ENCODE peak calls at places on chromosomes 7 and 10, in eight cellular contexts. Y is mammary epithelial cell; A is Caki2; N is T-cell; E is BE2C; F is stimulated activated CD4-positive, alpha-beta T cell treated with anti-CD3 and anti-CD28 coated beads, TNF-alpha, amount 100 ng/mL, for 48 hours; U is psoas muscle; C is left cardiac atrium. T is an unnamed sample.

GRCh38 chr7:3712841-3713240 is 411.8 kb downstream of the SDK1 start:
- DNase-seq in A (no peak), E (no peak), U (no peak), N (no peak), C (no peak), Y (no peak), F (no peak), T (no peak)

GRCh38 chr7:25132430-25132829 is 7.4 kb upstream of the CYCS start:
- DNase-seq in U (no peak), C (no peak), N (no peak), Y (no peak), E (no peak), A (no peak), F (no peak), T (no peak)

GRCh38 chr7:108226723-108227359 is 96.7 kb upstream of the LAMB4 start:
- DNase-seq in Y (no peak), E (no peak), C (no peak), A (peak; percentile 93), U (no peak), N (no peak), F (no peak), T (no peak)

GRCh38 chr7:954330-955238 is at the start of gene ADAP1:
- DNase-seq in U (peak; percentile 62), Y (peak; percentile 41), F (no peak), A (no peak), C (peak; percentile 51), N (peak; percentile 48), E (peak; percentile 79), T (peak; percentile 55)

GRCh38 chr7:158885624-158886023 is 29.3 kb downstream of the DYNC2I1 start:
- DNase-seq in F (no peak), C (no peak), E (no peak), Y (no peak), N (no peak), U (no peak), A (no peak), T (peak; percentile 29)

GRCh38 chr10:62308101-62308500 is 39.5 kb upstream of the RTKN2 start:
- DNase-seq in U (no peak), E (no peak), C (no peak), N (no peak), F (no peak), Y (no peak), A (no peak), T (no peak)

GRCh38 chr7:129865932-129866214 is 86.9 kb downstream of the UBE2H start:
- DNase-seq in E (no peak), Y (no peak), N (no peak), C (no peak), A (no peak), F (no peak), U (no peak), T (no peak)

GRCh38 chr7:81688622-81689411 is 81.0 kb downstream of the HGF start:
- DNase-seq in E (no peak), U (no peak), N (no peak), F (no peak), C (no peak), Y (no peak), A (no peak), T (no peak)

GRCh38 chr7:149125189-149125863 is 798 bp downstream of the ZNF425 start:
- DNase-seq in A (no peak), C (no peak), U (no peak), E (no peak), N (no peak), Y (peak; percentile 21), F (no peak), T (peak; percentile 15)

GRCh38 chr7:41608447-41608846 is 94.4 kb downstream of the INHBA start:
- DNase-seq in E (no peak), N (no peak), Y (no peak), A (no peak), F (no peak), U (no peak), C (no peak), T (no peak)

GRCh38 chr7:84971360-84971759 is 215.5 kb downstream of the SEMA3D start:
- DNase-seq in E (no peak), F (no peak), N (no peak), A (no peak), U (no peak), Y (no peak), C (no peak), T (no peak)

GRCh38 chr7:132435016-132435990 is 141.0 kb downstream of the PLXNA4 start:
- DNase-seq in F (no peak), Y (no peak), A (no peak), N (no peak), E (peak; percentile 70), U (no peak), C (no peak), T (no peak)

GRCh38 chr7:7438851-7439250 is 96.8 kb downstream of the COL28A1 start:
- DNase-seq in Y (peak; percentile 96), N (no peak), U (no peak), E (no peak), F (no peak), C (no peak), A (peak; percentile 78), T (peak; percentile 93)

GRCh38 chr7:73851410-73852338 is 9.3 kb upstream of the TMEM270 start:
- DNase-seq in N (no peak), C (no peak), Y (peak; percentile 100), F (no peak), A (peak; percentile 99), E (no peak), U (no peak), T (peak; percentile 98)

GRCh38 chr7:143385891-143386781 is 5.0 kb downstream of the ZYX start:
- DNase-seq in Y (no peak), C (peak; percentile 41), U (peak; percentile 64), N (peak; percentile 34), A (no peak), E (peak; percentile 44), F (no peak), T (no peak)

GRCh38 chr10:47061776-47062175 is 150.5 kb downstream of the PTPN20 start:
- DNase-seq in U (no peak), C (no peak), Y (no peak), E (no peak), A (no peak), F (no peak), N (no peak), T (no peak)

GRCh38 chr10:78742730-78743615 is 325.8 kb upstream of the ZMIZ1 start:
- DNase-seq in N (no peak), C (no peak), U (peak; percentile 75), Y (no peak), A (no peak), E (peak; percentile 69), F (no peak), T (no peak)

GRCh38 chr10:110447886-110448285 is 49.8 kb upstream of the DUSP5 start:
- DNase-seq in C (no peak), F (no peak), Y (no peak), U (no peak), A (no peak), N (no peak), E (no peak), T (no peak)

GRCh38 chr7:122864016-122864415 is 22.2 kb downstream of the CADPS2 start:
- DNase-seq in Y (no peak), A (no peak), E (no peak), N (no peak), U (no peak), F (no peak), C (no peak), T (no peak)

T was measured in fibroblast of lung.